ENCODE peak calls at places on chromosomes 7 and 10, in seven cellular contexts. C, G, S, M, Y, P and H are unnamed samples.

GRCh38 chr10:94251568-94251967 is 111.2 kb downstream of the NOC3L start:
- DNase-seq in P (no peak), M (no peak), S (no peak), C (no peak), G (no peak), Y (no peak), H (no peak)

GRCh38 chr7:137642031-137642430 is 204.7 kb downstream of the DGKI start:
- DNase-seq in S (no peak), G (no peak), C (no peak), Y (no peak), M (no peak), P (no peak), H (no peak)

GRCh38 chr7:132577206-132578049 is 1.2 kb upstream of the PLXNA4 start:
- DNase-seq in M (peak; percentile 16), S (no peak), G (no peak), Y (peak; percentile 69), P (peak; percentile 21), C (peak; percentile 42), H (peak; percentile 56)

GRCh38 chr7:76063525-76063924 is 15.6 kb downstream of the MDH2 start:
- DNase-seq in Y (no peak), S (no peak), M (no peak), C (peak; percentile 85), G (no peak), P (no peak), H (peak; percentile 73)

GRCh38 chr10:122197823-122198222 is 73.3 kb upstream of the BTBD16 start:
- DNase-seq in P (no peak), Y (no peak), G (no peak), C (no peak), M (no peak), S (no peak), H (no peak)

GRCh38 chr10:132542819-132543218 is 5.2 kb downstream of the INPP5A start:
- DNase-seq in C (no peak), S (no peak), G (no peak), P (no peak), M (no peak), Y (no peak), H (peak; percentile 18)

GRCh38 chr10:131790021-131790420 is 110.8 kb upstream of the PPP2R2D start:
- DNase-seq in P (peak; percentile 1), G (no peak), M (no peak), C (no peak), Y (peak; percentile 45), S (no peak), H (no peak)

GRCh38 chr7:5625938-5626337 is 155.5 kb downstream of the RNF216 start:
- DNase-seq in Y (no peak), C (no peak), S (peak; percentile 49), M (peak; percentile 94), P (peak; percentile 38), G (no peak), H (no peak)

GRCh38 chr7:40220421-40220911 is 85.7 kb downstream of the SUGCT start:
- DNase-seq in P (peak; percentile 36), G (no peak), C (no peak), S (peak; percentile 74), Y (no peak), M (peak; percentile 47), H (no peak)

GRCh38 chr10:114294549-114294948 is 55.5 kb downstream of the VWA2 start:
- DNase-seq in C (no peak), M (no peak), S (no peak), Y (no peak), P (no peak), G (no peak), H (no peak)

GRCh38 chr7:5448378-5449042 is 24.9 kb upstream of the TNRC18 start:
- DNase-seq in S (no peak), Y (peak; percentile 60), P (no peak), C (no peak), G (no peak), M (no peak), H (no peak)

GRCh38 chr7:157466473-157467261 is 129.9 kb downstream of the DNAJB6 start:
- DNase-seq in P (no peak), C (no peak), S (no peak), Y (peak; percentile 50), G (no peak), M (no peak), H (no peak)

GRCh38 chr10:122847782-122848604 is 2.3 kb upstream of the CUZD1 start:
- DNase-seq in S (no peak), Y (no peak), C (no peak), G (no peak), P (no peak), M (peak; percentile 34), H (no peak)

GRCh38 chr10:91350651-91351081 is 59.5 kb upstream of the HECTD2 start:
- DNase-seq in C (no peak), G (no peak), P (no peak), M (no peak), S (no peak), Y (no peak), H (no peak)

DNA sequence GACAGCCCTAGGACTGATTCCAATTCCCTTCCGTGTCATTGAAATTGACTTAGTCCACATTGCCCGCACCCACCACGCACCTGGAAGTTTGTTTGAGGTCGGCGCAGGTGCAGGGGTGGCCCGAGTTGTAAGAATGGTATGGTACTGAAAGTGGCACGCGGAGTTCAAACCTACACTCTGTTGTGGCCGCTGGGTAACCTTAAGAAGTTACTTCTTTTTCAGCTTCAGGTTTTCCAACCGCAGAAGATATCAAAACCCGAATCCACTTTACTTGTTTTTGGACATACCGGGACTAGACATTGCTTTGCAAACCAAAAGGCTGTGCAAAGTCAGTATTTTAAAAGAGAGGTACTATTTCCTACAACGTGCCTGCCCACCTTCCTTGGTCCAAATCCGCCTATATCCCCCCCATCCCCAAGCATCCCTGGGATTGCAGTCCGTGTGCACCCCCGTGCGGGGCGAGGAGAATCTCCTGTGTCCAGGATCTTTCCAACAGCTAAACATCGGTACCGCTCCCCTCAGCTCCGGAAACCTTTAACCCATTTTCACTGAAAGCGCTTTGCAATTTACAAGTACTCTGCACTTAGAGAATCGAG is 1.0 kb downstream of the IGFBP3 start:
- DNase-seq in M (no peak), C (no peak), G (no peak), S (no peak), Y (no peak), P (no peak), H (no peak)
- TF ChIP-seq CTCF in M (no peak), C (no peak), G (no peak), S (no peak), Y (no peak), P (no peak), H (no peak)

DNA sequence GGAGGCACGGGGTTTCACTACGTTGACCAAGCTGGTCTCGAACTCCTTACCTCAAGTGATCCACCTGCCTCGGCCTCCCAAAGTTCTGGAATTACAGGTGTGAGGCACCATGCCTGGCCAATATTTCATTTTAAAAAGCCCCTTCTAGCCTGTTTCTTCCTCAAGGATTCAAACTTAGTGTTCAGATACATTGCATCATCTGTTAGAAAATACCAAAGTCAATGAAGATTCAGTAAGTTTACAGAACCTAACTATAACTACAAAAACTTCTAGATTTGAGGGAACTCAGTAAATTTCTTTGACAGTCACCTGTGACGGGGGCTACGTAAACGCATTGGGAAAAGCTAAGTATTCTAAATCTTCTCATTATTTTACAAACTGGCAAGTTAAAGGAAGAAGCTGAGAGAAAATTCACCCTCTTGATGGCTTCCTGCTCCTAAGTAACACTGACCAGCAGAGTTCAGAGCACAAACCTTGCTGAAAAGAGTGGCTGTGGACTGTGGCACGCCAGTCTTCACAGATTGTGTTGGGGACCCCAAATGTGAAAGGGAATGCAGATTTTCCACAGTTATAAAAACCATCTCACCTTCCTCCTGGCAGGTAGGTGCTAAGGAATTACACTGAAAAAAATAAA is 162.2 kb downstream of the PKD1L1 start:
- DNase-seq in Y (no peak), M (no peak), C (no peak), G (no peak), P (no peak), S (peak; percentile 43), H (no peak)
- H3K27ac ChIP-seq in Y (no peak overlapping the region), M (peak overlapping the region; percentile 94), C (peak overlapping the region; percentile 84), G (peak overlapping the region; percentile 100), P (peak overlapping the region; percentile 95), S (peak overlapping the region; percentile 93), H (peak overlapping the region; percentile 74)

GRCh38 chr7:87920578-87920977 is 13.5 kb upstream of the ADAM22 start:
- DNase-seq in C (no peak), M (no peak), P (no peak), G (no peak), S (no peak), Y (no peak), H (no peak)
- TF ChIP-seq CTCF in C (no peak), M (no peak), P (no peak), G (no peak), S (no peak), Y (peak; percentile 27), H (no peak)

DNA sequence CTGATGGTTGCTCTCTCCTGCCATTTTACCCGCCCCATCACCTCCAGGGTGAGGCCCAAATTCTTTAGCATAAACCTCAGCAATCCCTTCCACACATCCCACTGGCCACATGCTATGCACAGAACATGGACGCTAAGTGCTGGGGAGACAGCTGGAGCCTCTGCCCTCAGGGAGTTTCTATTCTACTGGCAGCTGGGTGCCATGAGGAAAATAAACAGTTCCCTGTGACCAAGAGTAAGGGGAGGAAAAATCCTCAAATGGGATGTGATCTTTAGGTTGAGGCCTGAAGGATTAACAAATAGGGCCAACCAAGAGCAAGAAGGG is 1.2 kb downstream of the PARP12 start:
- DNase-seq in C (no peak), P (peak; percentile 10), G (no peak), Y (no peak), S (no peak), M (no peak), H (no peak)
- H3K27ac ChIP-seq in C (peak overlapping the region; percentile 91), P (peak overlapping the region; percentile 95), G (peak overlapping the region; percentile 88), Y (no peak overlapping the region), S (no peak overlapping the region), M (no peak overlapping the region), H (peak overlapping the region; percentile 80)